ENCODE peak calls at places on chromosomes 7 and 10, in eight cellular contexts. N is heart left ventricle; A is GM23338; O is hepatocyte; G is CD8-positive, alpha-beta T cell; U is CD8-positive, alpha-beta memory T cell; T is spleen; Z is OCI-LY7. Q is an unnamed sample.

GRCh38 chr7:22715969-22716368 is 11.0 kb upstream of the IL6 start:
- DNase-seq in G (no peak), O (no peak), T (no peak), N (no peak), U (no peak), Z (no peak), A (no peak), Q (no peak)

GRCh38 chr7:48255046-48255445 is 83.8 kb downstream of the ABCA13 start:
- DNase-seq in Z (no peak), T (no peak), G (no peak), U (no peak), N (no peak), A (no peak), O (no peak), Q (no peak)

GRCh38 chr7:65731562-65732035 is 141.3 kb upstream of the VKORC1L1 start:
- DNase-seq in T (no peak), O (peak; percentile 76), Z (no peak), N (no peak), U (no peak), G (no peak), A (peak; percentile 84), Q (peak; percentile 38)

GRCh38 chr10:73590881-73591577 is at the start of gene USP54:
- DNase-seq in G (no peak), T (no peak), A (peak; percentile 83), O (peak; percentile 63), Z (peak; percentile 9), N (no peak), U (no peak), Q (no peak)

GRCh38 chr10:48456361-48456804 is 148.5 kb downstream of the ARHGAP22 start:
- DNase-seq in N (peak; percentile 64), O (peak; percentile 56), A (peak; percentile 12), Z (no peak), G (no peak), T (peak; percentile 87), U (no peak), Q (peak; percentile 52)

GRCh38 chr10:102752266-102752930 is 8.7 kb downstream of the WBP1L start:
- DNase-seq in T (no peak), A (no peak), U (no peak), G (no peak), N (no peak), Z (no peak), O (no peak), Q (no peak)

GRCh38 chr10:72097448-72098300 is 9.3 kb upstream of the SPOCK2 start:
- DNase-seq in G (no peak), Z (no peak), U (no peak), N (no peak), T (no peak), O (peak; percentile 75), A (no peak), Q (no peak)

GRCh38 chr7:42181566-42181965 is 55.4 kb downstream of the GLI3 start:
- DNase-seq in A (no peak), U (no peak), T (no peak), N (no peak), O (no peak), G (no peak), Z (no peak), Q (no peak)

GRCh38 chr7:47327698-47328391 is 254.1 kb downstream of the TNS3 start:
- DNase-seq in G (no peak), N (peak; percentile 90), U (no peak), A (peak; percentile 92), T (no peak), O (peak; percentile 92), Z (no peak), Q (peak; percentile 76)

GRCh38 chr7:41824284-41824683 is 121.4 kb upstream of the INHBA start:
- DNase-seq in G (no peak), O (no peak), U (no peak), N (no peak), Z (no peak), T (no peak), A (no peak), Q (no peak)

DNA sequence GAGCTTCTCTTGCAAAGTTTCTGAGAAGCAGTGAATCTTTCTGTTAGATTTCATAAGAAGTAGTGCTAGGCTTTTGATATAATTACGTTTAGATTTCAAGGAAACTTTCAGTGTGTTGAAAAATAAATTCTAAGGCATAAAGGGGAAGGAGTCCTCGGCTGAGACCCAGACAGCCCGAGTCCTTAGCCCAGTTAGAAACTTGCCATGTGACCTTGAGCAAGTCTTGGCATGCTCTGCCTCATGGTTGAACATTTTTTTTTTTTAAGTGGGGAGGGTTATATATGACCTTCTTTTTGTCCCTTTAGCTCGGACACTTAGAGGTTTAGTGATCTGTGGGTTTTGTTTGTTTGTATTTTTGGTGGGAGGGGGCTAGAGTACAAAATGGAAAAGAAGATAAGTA is 117.5 kb downstream of the TCF7L2 start:
- DNase-seq in G (no peak), Z (no peak), A (no peak), N (no peak), T (no peak), U (no peak), O (no peak), Q (no peak)
- H3K4me1 ChIP-seq in G (no peaks in the 10 kb centered on the region), Z (no peaks in the 10 kb centered on the region), A (peaks cover 42% of the 10 kb centered on the region), N (no peaks in the 10 kb centered on the region), T (peaks cover 9% of the 10 kb centered on the region), U (no peaks in the 10 kb centered on the region), O (peaks cover 20% of the 10 kb centered on the region), Q (peaks cover 18% of the 10 kb centered on the region)

GRCh38 chr10:13491747-13492360 is 37.0 kb downstream of the BEND7 start:
- DNase-seq in T (no peak), O (no peak), U (no peak), Z (no peak), N (no peak), A (no peak), G (no peak), Q (no peak)

GRCh38 chr10:13490503-13490902 is 38.3 kb downstream of the BEND7 start:
- DNase-seq in G (no peak), T (no peak), Z (no peak), A (no peak), O (no peak), U (no peak), N (no peak), Q (no peak)

GRCh38 chr10:13489035-13489434 is 39.8 kb downstream of the BEND7 start:
- DNase-seq in A (peak; percentile 37), N (no peak), U (no peak), O (no peak), G (no peak), T (no peak), Z (no peak), Q (no peak)

GRCh38 chr10:13496164-13496563 is 32.6 kb downstream of the BEND7 start:
- DNase-seq in N (no peak), Z (no peak), G (no peak), T (no peak), U (no peak), O (no peak), A (no peak), Q (no peak)

DNA sequence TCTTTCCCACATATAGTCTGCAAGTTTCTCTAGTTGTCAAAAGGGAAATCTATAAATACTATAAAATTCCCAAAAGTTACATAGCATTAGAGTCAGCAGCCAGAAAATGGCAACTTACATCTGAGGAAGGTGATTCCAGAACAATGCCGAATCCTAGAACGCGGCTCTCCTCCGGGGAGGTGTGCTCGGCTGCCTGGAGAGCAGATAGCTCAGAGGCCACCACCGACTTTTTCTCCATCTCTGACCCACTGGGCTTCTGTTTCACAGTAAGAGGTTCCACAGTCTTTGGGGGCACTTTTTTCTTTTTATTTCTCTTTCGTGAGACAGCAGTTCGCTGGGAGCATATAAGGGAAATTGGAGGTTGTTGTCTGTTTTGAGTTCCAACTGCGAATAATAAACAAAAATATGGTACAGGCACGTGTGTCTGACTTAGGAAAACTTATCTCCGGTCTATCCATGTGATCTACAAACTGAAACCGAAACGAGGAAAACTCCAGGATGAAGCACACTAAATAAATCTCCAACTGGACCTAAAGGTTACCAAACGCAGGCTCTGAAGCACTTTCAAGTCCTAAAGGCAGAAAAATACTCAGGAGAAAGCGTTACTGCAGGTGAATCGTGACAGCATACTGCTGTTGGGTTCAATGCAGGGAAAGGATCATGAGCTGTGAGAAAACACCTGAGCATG is 36.2 kb downstream of the BEND7 start:
- DNase-seq in A (no peak), Z (no peak), N (no peak), U (no peak), T (no peak), G (no peak), O (no peak), Q (no peak)
- H3K4me3 ChIP-seq in A (no peak overlapping the region), Z (no peak overlapping the region), N (peak overlapping the region; percentile 30), U (no peak overlapping the region), T (no peak overlapping the region), G (no peak overlapping the region), O (no peak overlapping the region), Q (no peak overlapping the region)

DNA sequence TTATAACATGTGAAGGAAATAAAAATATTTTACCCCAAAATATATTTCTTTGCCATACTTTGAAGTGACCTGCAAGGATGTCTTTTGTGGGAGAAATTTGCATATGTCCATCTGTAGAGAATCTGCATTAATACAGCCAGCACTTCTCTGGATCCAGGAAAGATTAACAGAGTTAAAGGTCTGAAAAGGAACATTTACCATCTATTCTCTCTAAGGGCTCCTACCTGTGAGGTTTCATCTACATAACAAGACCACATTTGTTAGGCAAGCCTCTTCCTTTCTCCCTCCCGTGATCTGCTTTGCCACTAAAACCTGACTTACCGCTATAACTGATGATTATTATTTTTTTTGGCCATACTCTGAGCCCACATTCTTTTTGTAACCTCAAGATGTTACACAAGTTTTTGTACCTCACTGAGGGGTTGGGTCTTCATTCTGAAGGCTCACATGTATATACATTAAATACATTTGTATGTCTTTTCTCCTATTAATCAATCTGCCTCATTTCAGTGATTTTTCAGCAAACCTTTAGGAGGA is 129.4 kb downstream of the AKR1D1 start:
- DNase-seq in U (no peak), O (no peak), T (no peak), G (no peak), Z (no peak), N (no peak), A (peak; percentile 86), Q (no peak)
- H3K4me1 ChIP-seq in U (no peaks in the 10 kb centered on the region), O (no peaks in the 10 kb centered on the region), T (no peaks in the 10 kb centered on the region), G (no peaks in the 10 kb centered on the region), Z (no peaks in the 10 kb centered on the region), N (no peaks in the 10 kb centered on the region), A (peaks cover 26% of the 10 kb centered on the region), Q (no peaks in the 10 kb centered on the region)

GRCh38 chr7:45922810-45923209 is 1.7 kb upstream of the IGFBP3 start:
- DNase-seq in A (no peak), N (no peak), G (no peak), Z (peak; percentile 8), O (no peak), T (no peak), U (no peak), Q (no peak)
- H3K4me3 ChIP-seq in A (peak overlapping the region; percentile 77), N (peak overlapping the region; percentile 62), G (peak overlapping the region; percentile 48), Z (no peak overlapping the region), O (peak overlapping the region; percentile 6), T (peak overlapping the region; percentile 18), U (peak overlapping the region; percentile 33), Q (no peak overlapping the region)

DNA sequence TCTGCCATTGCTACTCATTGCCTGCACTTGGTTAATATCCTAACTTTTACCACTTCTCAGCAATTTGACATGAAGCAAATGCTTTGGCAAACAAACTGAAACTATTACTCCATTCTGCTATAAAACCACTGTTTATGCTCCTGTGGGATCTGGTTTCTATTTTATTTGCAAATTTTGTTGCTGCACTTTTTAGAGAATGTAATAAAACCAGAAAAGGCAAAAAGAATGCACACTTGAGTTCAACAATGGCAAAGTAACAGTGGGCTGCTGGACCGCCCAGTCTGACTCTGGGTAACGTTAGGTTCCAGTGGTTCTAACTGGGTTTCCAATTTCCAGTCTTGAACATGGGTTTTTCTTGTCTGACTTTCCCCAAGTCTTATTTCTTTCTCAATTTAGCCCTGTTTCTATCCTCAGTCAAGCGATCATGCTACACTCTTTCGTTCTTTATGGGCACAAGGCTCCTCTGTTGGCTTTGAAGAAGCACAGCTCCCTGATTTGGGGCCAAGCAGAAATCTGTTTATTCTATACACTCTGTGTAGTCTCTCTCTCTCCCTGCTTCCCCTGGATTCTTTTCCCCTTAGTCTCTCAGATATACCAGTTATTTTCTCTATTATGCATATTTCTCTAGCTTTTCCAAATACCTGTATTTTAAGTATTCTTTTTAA is 129.2 kb upstream of the FAM3C start:
- DNase-seq in Z (no peak), U (no peak), A (no peak), N (no peak), G (no peak), O (no peak), T (no peak), Q (no peak)
- H3K4me1 ChIP-seq in Z (no peaks in the 10 kb centered on the region), U (no peaks in the 10 kb centered on the region), A (no peaks in the 10 kb centered on the region), N (no peaks in the 10 kb centered on the region), G (no peaks in the 10 kb centered on the region), O (peaks cover 5% of the 10 kb centered on the region), T (no peaks in the 10 kb centered on the region), Q (no peaks in the 10 kb centered on the region)